ENCODE peak calls at places on chromosomes 13 and 19, in six cellular contexts. K, T, Z, F, L and D are unnamed samples.

GRCh38 chr13:61706899-61707298 is 291.2 kb upstream of the PCDH20 start:
- DNase-seq in K (no peak), T (no peak), Z (no peak), F (no peak), L (no peak), D (no peak)

GRCh38 chr13:35747594-35747993 is 271.1 kb upstream of the MAB21L1 start:
- DNase-seq in K (no peak), T (no peak), Z (no peak), F (no peak), L (no peak), D (no peak)

GRCh38 chr13:23547000-23547590 is 23.1 kb upstream of the TNFRSF19 start:
- DNase-seq in K (no peak), T (no peak), Z (peak), F (no peak), L (no peak), D (no peak)

GRCh38 chr13:27481766-27482165 is 31.4 kb upstream of the MTIF3 start:
- DNase-seq in K (no peak), T (peak), Z (no peak), F (peak), L (no peak), D (no peak)

GRCh38 chr13:113643593-113643992 is 14.4 kb downstream of the ATP4B start:
- DNase-seq in K (no peak), T (no peak), Z (no peak), F (no peak), L (no peak), D (no peak)

GRCh38 chr13:98401936-98402335 is 175.0 kb downstream of the STK24 start:
- DNase-seq in K (no peak), T (no peak), Z (no peak), F (no peak), L (no peak), D (no peak)

GRCh38 chr13:113861433-113862030 is 2.3 kb downstream of the GAS6 start:
- DNase-seq in K (no peak), T (no peak), Z (peak), F (no peak), L (no peak), D (no peak)

GRCh38 chr13:77492982-77493381 is 42.5 kb upstream of the SCEL start:
- DNase-seq in K (no peak), T (no peak), Z (no peak), F (peak), L (no peak), D (no peak)

GRCh38 chr13:108104736-108105135 is 110.6 kb downstream of the LIG4 start:
- DNase-seq in K (no peak), T (no peak), Z (no peak), F (no peak), L (no peak), D (no peak)

GRCh38 chr19:7885818-7886217 is 2.5 kb upstream of the LRRC8E start:
- DNase-seq in K (no peak), T (no peak), Z (no peak), F (no peak), L (no peak), D (no peak)

GRCh38 chr19:58003153-58003828 is 671 bp upstream of the ZNF606 start:
- DNase-seq in K (no peak), T (no peak), Z (no peak), F (peak), L (no peak), D (no peak)

GRCh38 chr13:69243366-69243765 is 864.3 kb upstream of the ATXN8OS start:
- DNase-seq in K (no peak), T (no peak), Z (no peak), F (no peak), L (no peak), D (no peak)

GRCh38 chr19:51810228-51810627 is 15.3 kb downstream of the FPR3 start:
- DNase-seq in K (no peak), T (peak), Z (no peak), F (peak), L (no peak), D (no peak)

GRCh38 chr13:102799544-102800144 is 725 bp downstream of the BIVM start:
- DNase-seq in K (no peak), T (peak), Z (no peak), F (no peak), L (no peak), D (no peak)

GRCh38 chr19:55387736-55388497 is 2.2 kb downstream of the RPL28 start:
- DNase-seq in K (no peak), T (no peak), Z (no peak), F (no peak), L (no peak), D (no peak)
- H3K4me3 ChIP-seq in K (no peak), T (peak), Z (peak), F (peak), L (peak), D (peak)

GRCh38 chr19:54429545-54430227 is 14.4 kb downstream of the TTYH1 start:
- DNase-seq in K (no peak), T (no peak), Z (no peak), F (no peak), L (no peak), D (no peak)
- H3K27ac ChIP-seq in K (no peak), T (no peak), Z (no peak), F (no peak), L (no peak), D (no peak)

GRCh38 chr19:46015080-46015960 is 7.5 kb downstream of the PGLYRP1 start:
- DNase-seq in K (peak), T (no peak), Z (peak), F (peak), L (peak), D (peak)
- H3K4me3 ChIP-seq in K (peak), T (no peak), Z (peak), F (peak), L (peak), D (peak)

GRCh38 chr19:47479701-47480503 is 4.1 kb downstream of the KPTN start:
- DNase-seq in K (no peak), T (peak), Z (peak), F (no peak), L (no peak), D (no peak)
- H3K27ac ChIP-seq in K (no peak), T (peak), Z (no peak), F (no peak), L (no peak), D (no peak)

DNA sequence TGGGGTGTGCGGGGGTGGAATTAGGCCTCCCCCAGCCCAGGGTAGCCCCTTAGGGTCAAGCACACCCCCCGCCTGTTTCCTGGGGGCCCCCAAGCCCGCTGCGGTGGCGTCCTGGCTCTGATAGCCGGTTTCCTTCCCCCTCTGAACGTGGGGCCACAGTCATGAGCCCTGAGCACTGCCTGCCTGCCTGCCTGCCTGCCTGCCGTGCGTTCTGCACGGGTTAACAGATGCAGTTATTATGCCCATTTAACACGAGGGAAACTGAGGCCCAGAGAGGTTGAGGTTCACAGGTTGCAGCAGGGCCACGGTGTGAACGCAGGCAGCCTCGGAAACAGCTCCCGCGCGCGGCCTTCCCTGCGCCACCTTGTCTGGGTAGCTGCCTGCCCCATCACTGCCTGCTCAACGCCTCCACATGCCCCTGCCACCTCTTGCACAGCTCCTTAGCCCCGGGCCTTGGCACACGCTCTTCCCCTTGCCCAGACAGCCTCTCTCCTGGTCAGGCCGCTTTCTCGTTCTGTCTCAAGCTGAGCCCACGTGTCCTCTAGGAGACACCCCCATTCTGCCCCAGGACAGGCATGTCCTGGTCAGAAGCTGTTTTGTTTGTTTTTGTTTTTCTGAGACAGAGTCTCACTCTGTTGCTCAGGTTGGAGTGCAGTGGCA is 1.2 kb upstream of the GAMT start:
- DNase-seq in K (no peak), T (no peak), Z (no peak), F (no peak), L (no peak), D (no peak)
- H3K4me3 ChIP-seq in K (peak), T (no peak), Z (no peak), F (no peak), L (no peak), D (no peak)